ENCODE peak calls at places on chromosomes 6 and 20, in nine cellular contexts. H is psoas muscle, X is stomach, R is breast epithelium, O is foreskin fibroblast, G is pancreas, B is MCF 10A, V is B cell, I is GM06990. E is an unnamed sample.

GRCh38 chr6:7673063-7673536 is 52.8 kb upstream of the BMP6 start:
- DNase-seq in V (no peak), O (peak), H (peak), X (peak), B (peak), R (no peak), G (no peak), I (peak), E (no peak)

GRCh38 chr20:58389324-58389967 is 417 bp downstream of the VAPB start:
- DNase-seq in O (peak), R (no peak), V (no peak), H (no peak), B (peak), I (no peak), X (peak), G (peak), E (no peak)

GRCh38 chr20:25725639-25726038 is 29.0 kb upstream of the ZNF337 start:
- DNase-seq in R (no peak), H (no peak), O (no peak), X (no peak), B (no peak), V (no peak), G (no peak), I (no peak), E (no peak)

GRCh38 chr20:58875541-58876134 is 23.1 kb downstream of the GNAS start:
- DNase-seq in V (no peak), O (no peak), B (peak), H (no peak), G (no peak), R (no peak), I (no peak), X (no peak), E (no peak)

GRCh38 chr6:134122775-134123174 is 70.4 kb upstream of the SLC2A12 start:
- DNase-seq in I (no peak), R (no peak), H (no peak), X (no peak), B (no peak), O (no peak), G (no peak), V (no peak), E (no peak)

GRCh38 chr20:36153204-36153603 is 1.3 kb upstream of the EPB41L1 start:
- DNase-seq in R (no peak), B (no peak), H (peak), I (no peak), G (no peak), X (no peak), V (no peak), O (no peak), E (no peak)

GRCh38 chr6:158605266-158605878 is 39.2 kb downstream of the DYNLT1 start:
- DNase-seq in O (peak), X (peak), H (no peak), B (peak), G (no peak), V (peak), R (no peak), I (no peak), E (peak)

GRCh38 chr20:6812530-6812929 is 45.0 kb downstream of the BMP2 start:
- DNase-seq in O (no peak), X (no peak), G (no peak), B (no peak), V (no peak), I (no peak), H (no peak), R (no peak), E (no peak)

GRCh38 chr6:56842602-56843475 is 112.1 kb upstream of the BEND6 start:
- DNase-seq in I (peak), X (no peak), O (no peak), H (peak), B (peak), G (no peak), V (no peak), R (no peak), E (no peak)

GRCh38 chr6:85394853-85395538 is 54.9 kb upstream of the NT5E start:
- DNase-seq in V (no peak), X (no peak), I (no peak), B (no peak), O (no peak), H (no peak), R (no peak), G (no peak), E (no peak)

GRCh38 chr6:160972111-160972510 is 19.5 kb upstream of the MAP3K4 start:
- DNase-seq in V (no peak), X (no peak), G (no peak), I (no peak), B (peak), H (no peak), O (peak), R (no peak), E (no peak)

GRCh38 chr6:36769676-36770499 is 69.4 kb downstream of the CPNE5 start:
- DNase-seq in B (peak), I (no peak), R (no peak), H (peak), X (peak), G (no peak), V (no peak), O (peak), E (no peak)

GRCh38 chr6:56932891-56933473 is 21.9 kb upstream of the BEND6 start:
- DNase-seq in H (no peak), O (no peak), V (no peak), B (no peak), R (no peak), X (no peak), I (no peak), G (no peak), E (no peak)

GRCh38 chr20:34871966-34872603 is 571 bp downstream of the GGT7 start:
- DNase-seq in I (no peak), V (no peak), O (no peak), X (no peak), B (no peak), R (no peak), H (no peak), G (no peak), E (no peak)

GRCh38 chr6:37638414-37639079 is 59.1 kb downstream of the MDGA1 start:
- DNase-seq in G (no peak), V (no peak), I (no peak), B (no peak), R (no peak), O (no peak), X (no peak), H (no peak), E (no peak)

GRCh38 chr6:10837009-10837691 is 1.2 kb downstream of the MAK start:
- DNase-seq in I (no peak), G (peak), B (no peak), O (peak), R (no peak), X (peak), H (no peak), V (no peak), E (no peak)

GRCh38 chr20:32971703-32972161 is 32.5 kb downstream of the SUN5 start:
- DNase-seq in B (no peak), G (no peak), O (no peak), R (no peak), X (no peak), H (no peak), V (no peak), I (peak), E (peak)

GRCh38 chr20:25865715-25866656 is 169.3 kb upstream of the ZNF337 start:
- DNase-seq in X (peak), H (peak), G (peak), B (peak), I (peak), R (peak), V (peak), O (peak), E (peak)

GRCh38 chr6:69813508-69813907 is 16.7 kb upstream of the LMBRD1 start:
- DNase-seq in I (no peak), R (no peak), B (no peak), X (no peak), H (no peak), G (no peak), O (no peak), V (no peak), E (no peak)

GRCh38 chr6:64580346-64580745 is 944.7 kb downstream of the PHF3 start:
- DNase-seq in B (peak), V (no peak), G (no peak), R (no peak), X (no peak), I (no peak), O (no peak), H (no peak), E (no peak)

GRCh38 chr6:45970326-45970725 is 45.3 kb downstream of the CLIC5 start:
- DNase-seq in G (no peak), X (no peak), V (no peak), H (no peak), O (no peak), I (no peak), B (no peak), R (no peak), E (no peak)

GRCh38 chr6:2817778-2818443 is 23.8 kb downstream of the SERPINB1 start:
- DNase-seq in R (no peak), G (no peak), X (no peak), B (peak), H (no peak), I (no peak), O (no peak), V (no peak), E (no peak)

GRCh38 chr20:47676219-47676721 is 109.0 kb downstream of the SULF2 start:
- DNase-seq in I (no peak), B (no peak), G (no peak), X (no peak), H (no peak), V (no peak), O (no peak), R (no peak), E (no peak)

GRCh38 chr6:41536884-41537347 is 9.3 kb upstream of the FOXP4 start:
- DNase-seq in V (no peak), B (peak), O (no peak), I (no peak), G (peak), R (peak), X (peak), H (no peak), E (no peak)

GRCh38 chr6:134379086-134379485 is 61.2 kb upstream of the SGK1 start:
- DNase-seq in R (no peak), O (no peak), B (no peak), G (peak), I (peak), V (no peak), H (no peak), X (peak), E (peak)

GRCh38 chr6:21310736-21311135 is 282.8 kb upstream of the SOX4 start:
- DNase-seq in O (no peak), H (no peak), B (no peak), I (no peak), R (no peak), V (no peak), X (no peak), G (no peak), E (no peak)

GRCh38 chr20:34771680-34772081 is 53.8 kb downstream of the NCOA6 start:
- DNase-seq in V (no peak), G (no peak), O (peak), X (no peak), B (peak), I (no peak), R (no peak), H (no peak), E (no peak)

GRCh38 chr20:59848182-59848581 is 85.3 kb downstream of the SYCP2 start:
- DNase-seq in V (no peak), G (no peak), R (no peak), B (no peak), I (no peak), X (no peak), O (no peak), H (no peak), E (no peak)

GRCh38 chr6:7974932-7975763 is 64.6 kb upstream of the TXNDC5 start:
- DNase-seq in H (peak), V (no peak), X (peak), I (no peak), O (peak), B (peak), G (peak), R (peak), E (no peak)

DNA sequence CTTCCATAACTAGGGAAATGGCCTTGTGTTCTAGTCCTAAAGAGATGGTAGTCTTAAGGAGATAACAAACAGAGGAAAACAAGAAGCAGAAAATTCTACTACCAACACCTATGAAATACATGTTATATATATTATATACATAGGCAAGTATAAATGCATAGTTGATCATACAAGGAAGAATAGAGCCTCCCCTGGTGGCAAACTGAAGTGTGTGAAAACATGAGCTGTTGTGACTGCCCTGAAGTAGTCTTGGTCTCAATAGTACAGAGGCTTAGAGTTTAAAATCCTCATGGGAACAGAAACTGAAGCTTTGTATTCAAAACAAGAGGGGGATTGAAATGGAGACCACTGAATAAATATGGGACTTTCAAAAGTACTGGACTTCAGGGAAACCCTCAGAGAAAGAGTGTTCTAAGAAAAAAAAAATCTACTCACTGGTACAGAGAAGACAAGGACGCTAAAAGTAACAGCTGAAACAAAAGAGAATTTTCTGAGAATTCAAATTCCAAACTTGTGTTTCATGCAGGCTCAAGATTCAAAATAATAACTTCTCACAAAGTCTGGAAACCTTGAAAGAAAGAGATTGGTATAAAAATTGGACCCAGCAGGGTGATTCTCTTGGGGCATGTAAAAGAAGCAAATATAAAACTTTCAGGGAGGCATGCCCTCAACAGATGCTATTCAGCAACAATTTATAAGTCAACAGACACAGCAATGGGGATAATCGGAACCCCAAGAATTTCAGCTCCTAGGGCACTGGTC is 59.7 kb upstream of the SAMD3 start:
- DNase-seq in X (no peak), H (no peak), V (no peak), B (peak), O (no peak), G (no peak), R (no peak), I (peak), E (no peak)
- TF ChIP-seq CTCF in X (no peak), H (no peak), V (peak), B (peak), O (peak), G (no peak), R (no peak), I (peak), E (peak)

DNA sequence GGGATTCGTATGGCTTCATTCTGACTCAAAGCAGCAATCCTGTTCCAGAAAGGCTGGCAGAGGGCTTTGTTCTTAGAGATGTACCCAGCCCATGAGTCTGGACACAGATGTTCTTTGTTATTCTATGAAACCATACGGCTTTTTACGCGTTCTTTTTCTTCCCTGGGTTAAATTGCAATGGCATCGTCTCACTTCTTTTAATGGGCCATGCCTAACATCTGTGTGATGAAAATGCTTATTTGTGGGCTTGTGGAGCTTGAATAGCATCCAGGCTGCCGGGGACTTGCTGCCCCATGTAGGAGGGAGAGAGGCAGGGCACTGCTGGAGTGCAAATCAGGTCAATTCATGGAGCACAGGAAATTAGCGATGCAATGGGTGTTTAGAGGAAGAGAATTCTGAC is 19.4 kb downstream of the FAM50B start:
- DNase-seq in G (no peak), I (no peak), B (no peak), X (no peak), V (no peak), H (no peak), R (no peak), O (peak), E (no peak)
- TF ChIP-seq CTCF in G (no peak), I (no peak), B (no peak), X (no peak), V (no peak), H (no peak), R (no peak), O (no peak), E (no peak)

GRCh38 chr6:137868721-137869631 is 1.9 kb downstream of the TNFAIP3 start:
- DNase-seq in O (no peak), V (no peak), B (no peak), H (no peak), R (no peak), G (no peak), X (no peak), I (no peak), E (no peak)
- TF ChIP-seq CTCF in O (no peak), V (no peak), B (peak), H (no peak), R (no peak), G (no peak), X (no peak), I (peak), E (no peak)

DNA sequence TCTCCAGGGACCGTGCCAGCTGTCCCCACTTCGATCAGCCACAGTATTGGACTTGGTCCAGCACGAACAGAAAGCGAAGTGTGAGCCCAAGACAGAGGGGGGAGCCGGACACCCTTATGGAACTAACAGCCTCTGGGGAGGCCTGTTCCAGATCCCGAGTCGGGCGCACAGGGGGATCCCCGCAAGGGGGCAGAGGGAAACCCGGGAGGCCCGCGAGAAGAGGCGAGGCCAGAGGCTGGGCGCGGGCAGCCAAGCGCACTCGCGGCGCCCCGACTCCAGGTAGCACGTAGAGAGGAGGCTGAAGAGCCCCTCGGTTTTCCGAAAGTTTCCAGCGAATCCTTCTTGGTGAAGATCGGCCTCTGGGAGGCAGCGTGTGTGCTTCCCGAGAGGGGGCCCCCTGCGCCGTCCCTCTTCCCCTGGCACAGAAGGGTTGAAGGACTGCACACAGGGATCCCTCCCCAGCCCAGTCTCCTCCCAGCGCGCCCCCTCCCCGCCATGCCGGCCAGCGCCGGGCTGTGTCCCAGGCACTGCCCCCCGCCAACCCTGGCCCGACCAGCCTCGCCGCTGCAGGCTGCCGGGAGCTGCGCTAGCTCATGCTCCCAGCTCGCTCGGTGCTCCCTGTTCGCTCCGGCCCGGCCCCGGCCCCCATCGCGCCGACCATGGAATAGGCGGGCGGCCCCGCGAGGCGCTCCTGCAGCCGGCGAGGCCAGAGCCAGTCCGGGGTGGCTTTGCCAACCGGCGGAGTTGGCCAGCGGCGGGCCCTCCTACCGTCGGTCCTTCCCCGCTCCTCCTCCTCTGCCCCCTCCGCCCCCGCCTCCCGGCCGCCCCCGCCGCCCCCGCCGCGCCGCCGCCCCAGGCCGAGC is 550 bp upstream of the SLC24A3 start:
- DNase-seq in X (peak), V (no peak), R (no peak), O (no peak), I (peak), H (peak), G (no peak), B (no peak), E (no peak)
- TF ChIP-seq CTCF in X (no peak), V (no peak), R (no peak), O (no peak), I (peak), H (peak), G (no peak), B (no peak), E (peak)

GRCh38 chr20:62287129-62287528 is 15.7 kb upstream of the ADRM1 start:
- DNase-seq in R (no peak), G (no peak), I (no peak), B (no peak), H (no peak), O (no peak), V (no peak), X (no peak), E (no peak)
- TF ChIP-seq CTCF in R (no peak), G (no peak), I (no peak), B (no peak), H (no peak), O (no peak), V (no peak), X (no peak), E (no peak)